ENCODE peak calls at places on chromosomes 13 and 19, in seven cellular contexts. T, H, Y, J, I, B and V are unnamed samples.

GRCh38 chr13:86409466-86410241 is 610.4 kb upstream of the SLITRK6 start:
- DNase-seq in T (peak; percentile 54), H (no peak), Y (no peak), J (no peak), I (no peak), B (no peak), V (no peak)

GRCh38 chr13:33637978-33638743 is 179.8 kb upstream of the RFC3 start:
- DNase-seq in T (no peak), H (no peak), Y (no peak), J (no peak), I (no peak), B (no peak), V (no peak)

GRCh38 chr13:45325806-45326205 is 15.2 kb downstream of the TPT1 start:
- DNase-seq in T (no peak), H (no peak), Y (no peak), J (peak; percentile 28), I (no peak), B (no peak), V (peak; percentile 42)

GRCh38 chr13:41608111-41608510 is 150.8 kb downstream of the RGCC start:
- DNase-seq in T (no peak), H (no peak), Y (no peak), J (no peak), I (no peak), B (no peak), V (no peak)

GRCh38 chr13:41694902-41695301 is 237.6 kb downstream of the RGCC start:
- DNase-seq in T (peak; percentile 85), H (no peak), Y (no peak), J (peak; percentile 76), I (peak; percentile 25), B (peak; percentile 40), V (no peak)

GRCh38 chr13:95185851-95186250 is 115.4 kb downstream of the ABCC4 start:
- DNase-seq in T (no peak), H (no peak), Y (no peak), J (no peak), I (no peak), B (no peak), V (no peak)

GRCh38 chr19:33446156-33446917 is 72.8 kb downstream of the CEBPG start:
- DNase-seq in T (peak; percentile 59), H (peak; percentile 46), Y (no peak), J (no peak), I (no peak), B (no peak), V (no peak)

GRCh38 chr19:51971624-51972023 is 15.0 kb downstream of the ZNF350 start:
- DNase-seq in T (no peak), H (no peak), Y (no peak), J (no peak), I (no peak), B (no peak), V (no peak)

GRCh38 chr13:95536629-95537241 is 15.8 kb upstream of the CLDN10 start:
- DNase-seq in T (no peak), H (no peak), Y (no peak), J (no peak), I (no peak), B (no peak), V (no peak)

GRCh38 chr19:1469936-1470863 is 8.8 kb downstream of the C19orf25 start:
- DNase-seq in T (no peak), H (no peak), Y (peak; percentile 90), J (no peak), I (peak; percentile 67), B (no peak), V (no peak)

GRCh38 chr19:48553676-48554384 is 1.9 kb downstream of the SULT2B1 start:
- DNase-seq in T (peak; percentile 70), H (no peak), Y (no peak), J (peak; percentile 50), I (peak; percentile 50), B (peak; percentile 54), V (peak; percentile 61)

GRCh38 chr19:45995715-45996385 is 583 bp downstream of the CCDC61 start:
- DNase-seq in T (no peak), H (no peak), Y (no peak), J (no peak), I (no peak), B (no peak), V (no peak)

GRCh38 chr19:1069009-1069779 is 2.2 kb downstream of the ARHGAP45 start:
- DNase-seq in T (no peak), H (peak; percentile 93), Y (peak; percentile 79), J (no peak), I (peak; percentile 82), B (no peak), V (no peak)

GRCh38 chr13:98105929-98106336 is 37.0 kb upstream of the FARP1 start:
- DNase-seq in T (no peak), H (peak; percentile 20), Y (no peak), J (no peak), I (no peak), B (peak; percentile 81), V (no peak)

GRCh38 chr19:39409207-39409885 is 2.7 kb downstream of the ZFP36 start:
- DNase-seq in T (peak; percentile 97), H (peak; percentile 98), Y (peak; percentile 99), J (peak; percentile 94), I (peak; percentile 96), B (peak; percentile 98), V (peak; percentile 75)

GRCh38 chr19:43316591-43317319 is 36.7 kb upstream of the CD177 start:
- DNase-seq in T (no peak), H (no peak), Y (peak; percentile 39), J (no peak), I (peak; percentile 26), B (no peak), V (no peak)

GRCh38 chr19:8881512-8881911 is 49.3 kb downstream of the MBD3L1 start:
- DNase-seq in T (no peak), H (no peak), Y (no peak), J (no peak), I (no peak), B (no peak), V (no peak)

GRCh38 chr13:72726721-72727416 is 560 bp downstream of the MZT1 start:
- DNase-seq in T (peak; percentile 69), H (peak; percentile 88), Y (peak; percentile 91), J (no peak), I (peak; percentile 63), B (no peak), V (peak; percentile 30)

GRCh38 chr19:13262450-13262849 is 112.2 kb downstream of the IER2 start:
- DNase-seq in T (no peak), H (no peak), Y (no peak), J (peak; percentile 19), I (no peak), B (no peak), V (peak; percentile 43)

GRCh38 chr13:40309881-40310280 is 356.6 kb downstream of the FOXO1 start:
- DNase-seq in T (no peak), H (no peak), Y (no peak), J (no peak), I (no peak), B (no peak), V (no peak)

GRCh38 chr13:40484981-40485380 is 181.5 kb downstream of the FOXO1 start:
- DNase-seq in T (no peak), H (peak; percentile 85), Y (no peak), J (no peak), I (no peak), B (no peak), V (no peak)

DNA sequence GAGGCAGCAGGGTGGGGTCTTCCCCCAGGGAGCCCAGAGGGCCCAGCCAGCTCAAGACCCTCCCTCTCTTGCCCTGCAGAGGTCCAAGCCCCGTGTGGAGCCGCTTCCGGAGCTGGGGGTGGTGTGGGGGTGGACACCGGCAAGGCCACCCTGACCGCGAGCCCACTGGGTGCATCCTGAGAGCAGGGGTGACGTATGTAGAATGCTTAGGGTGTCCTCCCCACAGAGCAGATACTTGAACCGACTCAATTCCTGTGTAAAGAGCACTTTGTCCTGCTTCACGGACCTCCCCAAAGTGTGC is 14.8 kb downstream of the UBXN6 start:
- DNase-seq in T (no peak), H (no peak), Y (no peak), J (no peak), I (no peak), B (no peak), V (no peak)
- TF ChIP-seq POLR2A in T (no peak), H (no peak), Y (no peak), J (no peak), I (no peak), B (no peak), V (no peak)

DNA sequence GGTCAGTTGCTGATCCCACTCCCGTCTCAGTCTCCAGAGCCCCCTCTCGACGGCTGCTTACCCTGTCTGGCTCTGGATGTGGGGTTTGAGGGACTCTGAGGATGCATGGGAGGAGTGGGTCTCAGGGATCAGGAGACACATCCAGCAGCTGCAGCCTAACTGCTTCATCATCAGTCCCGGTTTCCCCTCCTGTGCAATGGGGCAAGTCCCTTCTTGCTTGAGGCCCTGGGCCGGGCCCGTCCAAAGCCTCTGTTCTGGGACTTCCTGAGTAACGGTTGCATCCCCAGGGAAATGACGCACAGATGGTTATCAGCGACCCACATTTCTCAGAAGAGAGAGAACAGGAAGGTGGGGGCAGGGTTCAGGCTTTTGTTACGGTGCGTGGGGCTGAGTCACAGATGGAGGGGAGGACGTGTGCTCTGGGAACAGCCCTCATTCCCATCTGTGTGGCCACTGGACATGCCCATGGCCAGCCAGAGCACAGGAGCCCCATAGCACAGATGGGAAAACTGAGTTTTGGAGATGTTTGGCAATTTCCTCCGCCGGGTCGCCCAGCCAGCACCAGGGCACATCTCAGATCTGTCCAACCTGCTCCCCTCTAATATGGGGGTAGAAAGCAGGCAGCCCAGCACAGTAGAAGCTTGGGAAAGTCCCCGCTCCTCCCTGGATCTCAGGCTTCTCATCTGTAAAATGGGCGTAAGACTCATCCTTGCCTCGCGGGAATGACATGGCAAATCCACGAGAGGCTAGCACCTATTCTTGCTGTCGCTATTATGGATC is 19.3 kb downstream of the GNA15 start:
- DNase-seq in T (peak; percentile 77), H (peak; percentile 94), Y (no peak), J (peak; percentile 87), I (peak; percentile 62), B (peak; percentile 57), V (peak; percentile 99)
- TF ChIP-seq POLR2A in T (no peak), H (no peak), Y (peak; percentile 57), J (no peak), I (peak; percentile 6), B (no peak), V (peak; percentile 83)

GRCh38 chr19:44949550-44949949 is 3.7 kb downstream of the APOC2 start:
- DNase-seq in T (no peak), H (no peak), Y (no peak), J (no peak), I (no peak), B (no peak), V (no peak)

GRCh38 chr19:44948237-44948636 is 2.4 kb downstream of the APOC2 start:
- DNase-seq in T (no peak), H (no peak), Y (no peak), J (no peak), I (no peak), B (no peak), V (no peak)

GRCh38 chr19:44954278-44954648 is 917 bp upstream of the CLPTM1 start:
- DNase-seq in T (no peak), H (no peak), Y (no peak), J (no peak), I (no peak), B (no peak), V (no peak)

GRCh38 chr19:44948763-44949374 is 3.0 kb downstream of the APOC2 start:
- DNase-seq in T (no peak), H (no peak), Y (no peak), J (no peak), I (no peak), B (no peak), V (no peak)

GRCh38 chr19:44951179-44952159 is 3.7 kb upstream of the CLPTM1 start:
- DNase-seq in T (peak; percentile 83), H (no peak), Y (no peak), J (peak; percentile 74), I (peak; percentile 54), B (peak; percentile 65), V (peak; percentile 58)
- TF ChIP-seq POLR2A in T (no peak), H (no peak), Y (no peak), J (no peak), I (no peak), B (no peak), V (no peak)

GRCh38 chr19:37217855-37218591 is at the start of gene ZNF383:
- DNase-seq in T (peak; percentile 88), H (peak; percentile 97), Y (peak; percentile 91), J (peak; percentile 79), I (peak; percentile 86), B (peak; percentile 86), V (peak; percentile 81)
- TF ChIP-seq POLR2A in T (peak; percentile 12), H (no peak), Y (peak; percentile 73), J (no peak), I (peak; percentile 75), B (peak; percentile 32), V (peak; percentile 45)